ENCODE peak calls at places on chromosome 1, in ten cellular contexts. One of them, this sample, is unnamed.

GRCh38 chr1:65207317-65207716 is 59.3 kb downstream of the AK4 start:
- DNase-seq in Daoy: peak
- DNase-seq in foreskin keratinocyte: no peak
- DNase-seq in stimulated activated CD4-positive, alpha-beta T cell treated with anti-CD3 and anti-CD28 coated beads, Interleukin-12 subunit alpha, Interleukin-12 subunit beta, amount 100 ng/mL, for 4 hours: no peak
- DNase-seq in activated T-helper 1 cell treated with anti-CD3 and anti-CD28 coated beads, Interleukin-2, amount 50 U/mL, for 16 hours: no peak
- DNase-seq in HT1080: no peak
- DNase-seq in omental fat pad: no peak
- DNase-seq in NAMALWA: peak
- DNase-seq in left ventricle myocardium superior: no peak
- DNase-seq in WTC11: no peak
- DNase-seq in this sample: peak

GRCh38 chr1:172279951-172280350 is 140.5 kb upstream of the C1orf105 start:
- DNase-seq in Daoy: peak
- DNase-seq in foreskin keratinocyte: no peak
- DNase-seq in stimulated activated CD4-positive, alpha-beta T cell treated with anti-CD3 and anti-CD28 coated beads, Interleukin-12 subunit alpha, Interleukin-12 subunit beta, amount 100 ng/mL, for 4 hours: no peak
- DNase-seq in activated T-helper 1 cell treated with anti-CD3 and anti-CD28 coated beads, Interleukin-2, amount 50 U/mL, for 16 hours: no peak
- DNase-seq in HT1080: peak
- DNase-seq in omental fat pad: no peak
- DNase-seq in NAMALWA: no peak
- DNase-seq in left ventricle myocardium superior: no peak
- DNase-seq in WTC11: no peak
- DNase-seq in this sample: no peak

GRCh38 chr1:27632387-27633297 is 2.3 kb downstream of the FGR start:
- DNase-seq in Daoy: no peak
- DNase-seq in foreskin keratinocyte: no peak
- DNase-seq in stimulated activated CD4-positive, alpha-beta T cell treated with anti-CD3 and anti-CD28 coated beads, Interleukin-12 subunit alpha, Interleukin-12 subunit beta, amount 100 ng/mL, for 4 hours: no peak
- DNase-seq in activated T-helper 1 cell treated with anti-CD3 and anti-CD28 coated beads, Interleukin-2, amount 50 U/mL, for 16 hours: no peak
- DNase-seq in HT1080: no peak
- DNase-seq in omental fat pad: no peak
- DNase-seq in NAMALWA: peak
- DNase-seq in left ventricle myocardium superior: no peak
- DNase-seq in WTC11: no peak
- DNase-seq in this sample: no peak

GRCh38 chr1:24489674-24490073 is 13.0 kb upstream of the RCAN3 start:
- DNase-seq in Daoy: no peak
- DNase-seq in foreskin keratinocyte: no peak
- DNase-seq in stimulated activated CD4-positive, alpha-beta T cell treated with anti-CD3 and anti-CD28 coated beads, Interleukin-12 subunit alpha, Interleukin-12 subunit beta, amount 100 ng/mL, for 4 hours: no peak
- DNase-seq in activated T-helper 1 cell treated with anti-CD3 and anti-CD28 coated beads, Interleukin-2, amount 50 U/mL, for 16 hours: no peak
- DNase-seq in HT1080: no peak
- DNase-seq in omental fat pad: no peak
- DNase-seq in NAMALWA: no peak
- DNase-seq in left ventricle myocardium superior: no peak
- DNase-seq in WTC11: no peak
- DNase-seq in this sample: no peak

GRCh38 chr1:18637553-18637960 is 6.9 kb downstream of the PAX7 start:
- DNase-seq in Daoy: no peak
- DNase-seq in foreskin keratinocyte: no peak
- DNase-seq in stimulated activated CD4-positive, alpha-beta T cell treated with anti-CD3 and anti-CD28 coated beads, Interleukin-12 subunit alpha, Interleukin-12 subunit beta, amount 100 ng/mL, for 4 hours: no peak
- DNase-seq in activated T-helper 1 cell treated with anti-CD3 and anti-CD28 coated beads, Interleukin-2, amount 50 U/mL, for 16 hours: no peak
- DNase-seq in HT1080: no peak
- DNase-seq in omental fat pad: no peak
- DNase-seq in NAMALWA: no peak
- DNase-seq in left ventricle myocardium superior: no peak
- DNase-seq in WTC11: peak
- DNase-seq in this sample: no peak

GRCh38 chr1:178492341-178492740 is 4.4 kb downstream of the CLEC20A start:
- DNase-seq in Daoy: no peak
- DNase-seq in foreskin keratinocyte: no peak
- DNase-seq in stimulated activated CD4-positive, alpha-beta T cell treated with anti-CD3 and anti-CD28 coated beads, Interleukin-12 subunit alpha, Interleukin-12 subunit beta, amount 100 ng/mL, for 4 hours: no peak
- DNase-seq in activated T-helper 1 cell treated with anti-CD3 and anti-CD28 coated beads, Interleukin-2, amount 50 U/mL, for 16 hours: no peak
- DNase-seq in HT1080: no peak
- DNase-seq in omental fat pad: no peak
- DNase-seq in NAMALWA: no peak
- DNase-seq in left ventricle myocardium superior: no peak
- DNase-seq in WTC11: no peak
- DNase-seq in this sample: no peak

GRCh38 chr1:207963429-207964194 is 52.7 kb upstream of the CD34 start:
- DNase-seq in Daoy: peak
- DNase-seq in foreskin keratinocyte: peak
- DNase-seq in stimulated activated CD4-positive, alpha-beta T cell treated with anti-CD3 and anti-CD28 coated beads, Interleukin-12 subunit alpha, Interleukin-12 subunit beta, amount 100 ng/mL, for 4 hours: peak
- DNase-seq in activated T-helper 1 cell treated with anti-CD3 and anti-CD28 coated beads, Interleukin-2, amount 50 U/mL, for 16 hours: peak
- DNase-seq in HT1080: peak
- DNase-seq in omental fat pad: peak
- DNase-seq in NAMALWA: peak
- DNase-seq in left ventricle myocardium superior: peak
- DNase-seq in WTC11: peak
- DNase-seq in this sample: peak

GRCh38 chr1:156958247-156958714 is 37.8 kb downstream of the LRRC71 start:
- DNase-seq in Daoy: no peak
- DNase-seq in foreskin keratinocyte: peak
- DNase-seq in stimulated activated CD4-positive, alpha-beta T cell treated with anti-CD3 and anti-CD28 coated beads, Interleukin-12 subunit alpha, Interleukin-12 subunit beta, amount 100 ng/mL, for 4 hours: no peak
- DNase-seq in activated T-helper 1 cell treated with anti-CD3 and anti-CD28 coated beads, Interleukin-2, amount 50 U/mL, for 16 hours: no peak
- DNase-seq in HT1080: peak
- DNase-seq in omental fat pad: no peak
- DNase-seq in NAMALWA: no peak
- DNase-seq in left ventricle myocardium superior: no peak
- DNase-seq in WTC11: no peak
- DNase-seq in this sample: no peak

GRCh38 chr1:228794173-228794572 is 58.9 kb downstream of the RHOU start:
- DNase-seq in Daoy: peak
- DNase-seq in foreskin keratinocyte: no peak
- DNase-seq in stimulated activated CD4-positive, alpha-beta T cell treated with anti-CD3 and anti-CD28 coated beads, Interleukin-12 subunit alpha, Interleukin-12 subunit beta, amount 100 ng/mL, for 4 hours: no peak
- DNase-seq in activated T-helper 1 cell treated with anti-CD3 and anti-CD28 coated beads, Interleukin-2, amount 50 U/mL, for 16 hours: no peak
- DNase-seq in HT1080: peak
- DNase-seq in omental fat pad: no peak
- DNase-seq in NAMALWA: no peak
- DNase-seq in left ventricle myocardium superior: no peak
- DNase-seq in WTC11: no peak
- DNase-seq in this sample: no peak

GRCh38 chr1:55468438-55468837 is 253.3 kb upstream of the USP24 start:
- DNase-seq in Daoy: no peak
- DNase-seq in foreskin keratinocyte: no peak
- DNase-seq in stimulated activated CD4-positive, alpha-beta T cell treated with anti-CD3 and anti-CD28 coated beads, Interleukin-12 subunit alpha, Interleukin-12 subunit beta, amount 100 ng/mL, for 4 hours: no peak
- DNase-seq in activated T-helper 1 cell treated with anti-CD3 and anti-CD28 coated beads, Interleukin-2, amount 50 U/mL, for 16 hours: no peak
- DNase-seq in HT1080: no peak
- DNase-seq in omental fat pad: no peak
- DNase-seq in NAMALWA: no peak
- DNase-seq in left ventricle myocardium superior: no peak
- DNase-seq in WTC11: no peak
- DNase-seq in this sample: no peak

GRCh38 chr1:42756956-42757891 is 9.6 kb downstream of the P3H1 start:
- DNase-seq in Daoy: peak
- DNase-seq in foreskin keratinocyte: no peak
- DNase-seq in stimulated activated CD4-positive, alpha-beta T cell treated with anti-CD3 and anti-CD28 coated beads, Interleukin-12 subunit alpha, Interleukin-12 subunit beta, amount 100 ng/mL, for 4 hours: no peak
- DNase-seq in activated T-helper 1 cell treated with anti-CD3 and anti-CD28 coated beads, Interleukin-2, amount 50 U/mL, for 16 hours: no peak
- DNase-seq in HT1080: peak
- DNase-seq in omental fat pad: no peak
- DNase-seq in NAMALWA: peak
- DNase-seq in left ventricle myocardium superior: no peak
- DNase-seq in WTC11: no peak
- DNase-seq in this sample: peak

This sample was measured in SJCRH30.